ENCODE peak calls at places on chromosomes 11 and 22, in four cellular contexts. One of them, this sample, is unnamed.

GRCh38 chr22:17403906-17404305 is 34.6 kb downstream of the CECR2 start:
- DNase-seq in AG04450: no peak
- DNase-seq in right lobe of liver: no peak
- DNase-seq in ovary: no peak
- DNase-seq in this sample: no peak

GRCh38 chr22:20258584-20259335 is 9.4 kb downstream of the RTN4R start:
- DNase-seq in AG04450: no peak
- DNase-seq in right lobe of liver: no peak
- DNase-seq in ovary: no peak
- DNase-seq in this sample: no peak

GRCh38 chr11:19828382-19829108 is 115.9 kb downstream of the NAV2 start:
- DNase-seq in AG04450: no peak
- DNase-seq in right lobe of liver: no peak
- DNase-seq in ovary: no peak
- DNase-seq in this sample: no peak

GRCh38 chr11:118918128-118918685 is 7.5 kb downstream of the BCL9L start:
- DNase-seq in AG04450: no peak
- DNase-seq in right lobe of liver: peak
- DNase-seq in ovary: peak
- DNase-seq in this sample: no peak

GRCh38 chr11:132605794-132606570 is 926.3 kb downstream of the OPCML start:
- DNase-seq in AG04450: no peak
- DNase-seq in right lobe of liver: no peak
- DNase-seq in ovary: no peak
- DNase-seq in this sample: no peak

GRCh38 chr11:12674936-12675696 is 895 bp downstream of the TEAD1 start:
- DNase-seq in AG04450: no peak
- DNase-seq in right lobe of liver: no peak
- DNase-seq in ovary: peak
- DNase-seq in this sample: peak

GRCh38 chr22:49660321-49660720 is 167.4 kb downstream of the BRD1 start:
- DNase-seq in AG04450: no peak
- DNase-seq in right lobe of liver: no peak
- DNase-seq in ovary: no peak
- DNase-seq in this sample: peak

GRCh38 chr11:84273541-84273940 is 987.4 kb upstream of the CCDC90B start:
- DNase-seq in AG04450: no peak
- DNase-seq in right lobe of liver: no peak
- DNase-seq in ovary: no peak
- DNase-seq in this sample: no peak

GRCh38 chr11:87359401-87359800 is 321.7 kb downstream of the TMEM135 start:
- DNase-seq in AG04450: no peak
- DNase-seq in right lobe of liver: no peak
- DNase-seq in ovary: no peak
- DNase-seq in this sample: no peak

GRCh38 chr22:49286236-49286760 is 541.4 kb downstream of the BRD1 start:
- DNase-seq in AG04450: no peak
- DNase-seq in right lobe of liver: no peak
- DNase-seq in ovary: no peak
- DNase-seq in this sample: no peak

GRCh38 chr11:119482561-119483001 is 59.6 kb upstream of the THY1 start:
- DNase-seq in AG04450: no peak
- DNase-seq in right lobe of liver: no peak
- DNase-seq in ovary: no peak
- DNase-seq in this sample: no peak

GRCh38 chr11:130592056-130592455 is 143.6 kb downstream of the ADAMTS15 start:
- DNase-seq in AG04450: no peak
- DNase-seq in right lobe of liver: no peak
- DNase-seq in ovary: no peak
- DNase-seq in this sample: no peak

GRCh38 chr11:2420502-2421225 is 20.1 kb downstream of the TSSC4 start:
- DNase-seq in AG04450: peak
- DNase-seq in right lobe of liver: peak
- DNase-seq in ovary: peak
- DNase-seq in this sample: peak

GRCh38 chr11:40391679-40392078 is 1067.8 kb downstream of the LRRC4C start:
- DNase-seq in AG04450: no peak
- DNase-seq in right lobe of liver: no peak
- DNase-seq in ovary: no peak
- DNase-seq in this sample: no peak

GRCh38 chr11:45754261-45754709 is 50.7 kb upstream of the SLC35C1 start:
- DNase-seq in AG04450: no peak
- DNase-seq in right lobe of liver: no peak
- DNase-seq in ovary: peak
- DNase-seq in this sample: peak

GRCh38 chr11:116865696-116866095 is 28.3 kb upstream of the APOA1 start:
- DNase-seq in AG04450: no peak
- DNase-seq in right lobe of liver: no peak
- DNase-seq in ovary: no peak
- DNase-seq in this sample: no peak

GRCh38 chr11:92663539-92663938 is 305.9 kb upstream of the MTNR1B start:
- DNase-seq in AG04450: no peak
- DNase-seq in right lobe of liver: no peak
- DNase-seq in ovary: no peak
- DNase-seq in this sample: no peak

GRCh38 chr11:115480611-115481010 is 23.6 kb downstream of the CADM1 start:
- DNase-seq in AG04450: no peak
- DNase-seq in right lobe of liver: no peak
- DNase-seq in ovary: no peak
- DNase-seq in this sample: no peak

GRCh38 chr11:101030692-101031091 is 98.9 kb downstream of the PGR start:
- DNase-seq in AG04450: no peak
- DNase-seq in right lobe of liver: no peak
- DNase-seq in ovary: no peak
- DNase-seq in this sample: no peak

GRCh38 chr11:8726395-8726794 is 43.8 kb downstream of the RPL27A start:
- DNase-seq in AG04450: no peak
- DNase-seq in right lobe of liver: no peak
- DNase-seq in ovary: no peak
- DNase-seq in this sample: no peak

GRCh38 chr11:68550485-68550817 is 89.9 kb downstream of the PPP6R3 start:
- DNase-seq in AG04450: no peak
- DNase-seq in right lobe of liver: no peak
- DNase-seq in ovary: no peak
- DNase-seq in this sample: no peak

GRCh38 chr11:116853461-116854073 is 16.1 kb upstream of the APOA1 start:
- DNase-seq in AG04450: peak
- DNase-seq in right lobe of liver: no peak
- DNase-seq in ovary: no peak
- DNase-seq in this sample: no peak

GRCh38 chr11:117799634-117800033 is 2.6 kb upstream of the DSCAML1 start:
- DNase-seq in AG04450: no peak
- DNase-seq in right lobe of liver: no peak
- DNase-seq in ovary: no peak
- DNase-seq in this sample: no peak

GRCh38 chr22:26169312-26170111 is at the start of gene SEZ6L:
- DNase-seq in AG04450: no peak
- DNase-seq in right lobe of liver: peak
- DNase-seq in ovary: peak
- DNase-seq in this sample: peak

GRCh38 chr11:33452806-33453205 is 195.6 kb downstream of the HIPK3 start:
- DNase-seq in AG04450: peak
- DNase-seq in right lobe of liver: no peak
- DNase-seq in ovary: no peak
- DNase-seq in this sample: no peak

GRCh38 chr11:35165416-35166368 is 26.7 kb downstream of the CD44 start:
- DNase-seq in AG04450: no peak
- DNase-seq in right lobe of liver: no peak
- DNase-seq in ovary: no peak
- DNase-seq in this sample: no peak

GRCh38 chr22:47333625-47334024 is 571.2 kb downstream of the TBC1D22A start:
- DNase-seq in AG04450: peak
- DNase-seq in right lobe of liver: peak
- DNase-seq in ovary: no peak
- DNase-seq in this sample: no peak

GRCh38 chr11:20458905-20459632 is 71.6 kb downstream of the PRMT3 start:
- DNase-seq in AG04450: no peak
- DNase-seq in right lobe of liver: no peak
- DNase-seq in ovary: no peak
- DNase-seq in this sample: no peak

GRCh38 chr11:122004446-122004845 is 111.6 kb downstream of the BLID start:
- DNase-seq in AG04450: no peak
- DNase-seq in right lobe of liver: no peak
- DNase-seq in ovary: no peak
- DNase-seq in this sample: no peak

GRCh38 chr11:96942855-96943254 is 553.0 kb downstream of the JRKL start:
- DNase-seq in AG04450: no peak
- DNase-seq in right lobe of liver: no peak
- DNase-seq in ovary: no peak
- DNase-seq in this sample: no peak

GRCh38 chr11:129102225-129102624 is 89.9 kb downstream of the ARHGAP32 start:
- DNase-seq in AG04450: no peak
- DNase-seq in right lobe of liver: no peak
- DNase-seq in ovary: no peak
- DNase-seq in this sample: no peak

GRCh38 chr11:85029964-85030363 is 597.2 kb downstream of the DLG2 start:
- DNase-seq in AG04450: peak
- DNase-seq in right lobe of liver: no peak
- DNase-seq in ovary: no peak
- DNase-seq in this sample: no peak

GRCh38 chr22:22882033-22882717 is 5.4 kb upstream of the IGLL5 start:
- DNase-seq in AG04450: no peak
- DNase-seq in right lobe of liver: no peak
- DNase-seq in ovary: no peak
- DNase-seq in this sample: no peak

GRCh38 chr11:120929090-120929489 is 94.8 kb upstream of the TBCEL start:
- DNase-seq in AG04450: no peak
- DNase-seq in right lobe of liver: no peak
- DNase-seq in ovary: no peak
- DNase-seq in this sample: no peak

GRCh38 chr22:28102413-28102812 is 183.4 kb upstream of the PITPNB start:
- DNase-seq in AG04450: no peak
- DNase-seq in right lobe of liver: no peak
- DNase-seq in ovary: no peak
- DNase-seq in this sample: no peak

DNA sequence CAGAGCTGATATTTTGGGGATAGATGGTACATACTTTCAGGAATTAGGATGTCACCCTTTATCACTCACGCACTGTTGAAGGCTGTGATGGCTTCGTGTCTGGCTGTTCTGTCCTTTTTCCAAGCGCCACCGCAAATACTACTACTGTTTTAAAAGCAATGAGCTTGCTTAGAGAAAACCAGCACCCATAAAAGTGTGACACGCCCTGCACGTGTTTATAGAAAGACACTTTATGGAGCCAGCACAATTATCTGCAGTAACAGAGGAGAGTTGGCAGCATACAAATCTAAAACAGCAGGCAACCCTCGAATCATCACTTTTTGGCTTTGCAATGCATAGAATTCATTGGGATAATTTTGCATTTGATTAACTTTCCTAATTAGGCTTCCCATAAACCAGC is 118.5 kb upstream of the LARGE1 start:
- DNase-seq in AG04450: no peak
- DNase-seq in right lobe of liver: no peak
- DNase-seq in ovary: no peak
- DNase-seq in this sample: no peak
- TF ChIP-seq CTCF in AG04450: no peak
- TF ChIP-seq CTCF in right lobe of liver: no peak
- TF ChIP-seq CTCF in ovary: no peak
- TF ChIP-seq CTCF in this sample: no peak

DNA sequence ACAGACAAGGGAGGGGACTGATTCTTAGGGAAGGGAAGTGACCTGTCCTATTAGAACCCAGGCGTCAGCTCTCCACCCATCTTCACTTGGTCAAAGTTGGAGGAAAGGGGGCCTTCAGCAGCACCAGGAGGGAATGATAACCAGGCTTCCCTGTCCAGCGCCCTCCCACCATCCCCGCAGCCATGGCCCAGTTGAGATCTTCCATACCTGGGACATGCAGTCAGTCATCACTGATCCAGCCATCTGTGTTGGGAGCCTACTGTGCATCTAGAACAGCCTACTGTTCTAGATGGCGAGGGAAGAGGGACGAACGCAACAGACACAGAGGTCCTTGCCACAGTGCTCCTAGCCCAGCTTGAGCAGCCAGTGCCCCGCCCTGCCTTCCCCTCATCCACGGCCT is 40.6 kb downstream of the PDGFB start:
- DNase-seq in AG04450: no peak
- DNase-seq in right lobe of liver: no peak
- DNase-seq in ovary: no peak
- DNase-seq in this sample: peak
- TF ChIP-seq CTCF in AG04450: no peak
- TF ChIP-seq CTCF in right lobe of liver: no peak
- TF ChIP-seq CTCF in ovary: no peak
- TF ChIP-seq CTCF in this sample: no peak

DNA sequence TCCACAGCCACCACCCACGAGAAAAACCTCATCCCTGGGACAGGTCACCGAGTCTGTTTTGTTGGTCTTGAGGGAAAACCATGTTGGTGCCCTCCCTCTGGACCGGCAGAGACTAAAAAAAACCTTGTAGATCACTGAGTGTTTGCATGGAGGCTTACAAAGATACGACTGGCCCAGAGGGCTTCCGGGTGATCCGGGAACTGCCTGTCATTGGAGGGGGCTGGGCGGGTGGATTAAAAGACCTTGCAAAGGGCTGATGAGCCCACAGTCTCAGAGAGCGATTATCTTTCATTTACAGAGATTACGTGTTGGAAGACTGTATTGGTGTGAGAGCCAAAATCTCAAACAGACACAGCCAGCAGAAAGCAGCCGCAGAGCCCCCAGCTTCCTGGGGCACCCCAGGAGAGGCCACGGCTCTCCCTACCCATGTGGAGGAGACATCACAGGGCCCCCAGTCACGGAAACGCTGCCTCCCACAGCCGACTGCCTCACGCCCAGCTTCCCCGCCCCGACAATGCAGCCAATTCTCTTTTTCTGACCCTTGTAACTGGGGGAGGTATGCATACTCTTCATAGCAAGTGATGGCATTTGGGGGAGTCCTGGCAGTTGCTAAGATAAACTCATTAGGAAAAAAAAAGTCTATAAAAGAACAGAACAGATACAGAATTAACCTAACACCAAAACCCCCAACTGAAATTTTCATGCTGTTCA is 426.4 kb downstream of the CTTN start:
- DNase-seq in AG04450: no peak
- DNase-seq in right lobe of liver: no peak
- DNase-seq in ovary: no peak
- DNase-seq in this sample: no peak
- TF ChIP-seq CTCF in AG04450: no peak
- TF ChIP-seq CTCF in right lobe of liver: no peak
- TF ChIP-seq CTCF in ovary: no peak
- TF ChIP-seq CTCF in this sample: no peak

GRCh38 chr11:111833524-111833923 is 37.9 kb downstream of the ALG9 start:
- DNase-seq in AG04450: no peak
- DNase-seq in right lobe of liver: no peak
- DNase-seq in ovary: no peak
- DNase-seq in this sample: no peak
- TF ChIP-seq CTCF in AG04450: no peak
- TF ChIP-seq CTCF in right lobe of liver: peak
- TF ChIP-seq CTCF in ovary: no peak
- TF ChIP-seq CTCF in this sample: no peak